ENCODE peak calls at places on chromosomes 7 and 10, in ten cellular contexts. Q, H, E, G, M, P, D, X, U and I are unnamed samples.

GRCh38 chr10:109881481-109881880 is 41.8 kb downstream of the XPNPEP1 start:
- DNase-seq in Q (no peak), H (no peak), E (no peak), G (no peak), M (no peak), P (no peak), D (no peak), X (no peak), U (no peak), I (no peak)

GRCh38 chr7:73674468-73675124 is 7.0 kb downstream of the VPS37D start:
- DNase-seq in Q (no peak), H (no peak), E (no peak), G (no peak), M (no peak), P (no peak), D (no peak), X (no peak), U (no peak), I (no peak)

GRCh38 chr10:77390481-77390891 is 247.1 kb downstream of the KCNMA1 start:
- DNase-seq in Q (no peak), H (no peak), E (no peak), G (no peak), M (no peak), P (peak; percentile 51), D (no peak), X (peak; percentile 68), U (no peak), I (no peak)

GRCh38 chr7:135747366-135747765 is 1.2 kb downstream of the FAM180A start:
- DNase-seq in Q (no peak), H (no peak), E (no peak), G (no peak), M (no peak), P (peak; percentile 59), D (no peak), X (no peak), U (no peak), I (no peak)

GRCh38 chr10:118101501-118101900 is 54.8 kb upstream of the RAB11FIP2 start:
- DNase-seq in Q (no peak), H (no peak), E (no peak), G (no peak), M (no peak), P (peak; percentile 78), D (no peak), X (no peak), U (no peak), I (no peak)

GRCh38 chr7:136293272-136293671 is 316.1 kb upstream of the MTPN start:
- DNase-seq in Q (peak; percentile 16), H (no peak), E (no peak), G (no peak), M (no peak), P (no peak), D (no peak), X (no peak), U (peak; percentile 85), I (no peak)

GRCh38 chr7:21911341-21911875 is 34.3 kb downstream of the CDCA7L start:
- DNase-seq in Q (no peak), H (no peak), E (no peak), G (no peak), M (no peak), P (peak; percentile 88), D (no peak), X (no peak), U (no peak), I (no peak)

GRCh38 chr10:71621783-71622526 is 97.6 kb downstream of the C10orf105 start:
- DNase-seq in Q (no peak), H (no peak), E (peak; percentile 27), G (no peak), M (peak; percentile 66), P (peak; percentile 71), D (no peak), X (peak; percentile 37), U (peak; percentile 77), I (peak; percentile 70)

GRCh38 chr10:74925716-74926115 is 99.3 kb downstream of the KAT6B start:
- DNase-seq in Q (no peak), H (no peak), E (no peak), G (no peak), M (no peak), P (no peak), D (no peak), X (peak; percentile 34), U (no peak), I (no peak)

GRCh38 chr10:74926791-74927585 is 100.6 kb downstream of the KAT6B start:
- DNase-seq in Q (no peak), H (no peak), E (peak; percentile 79), G (no peak), M (no peak), P (no peak), D (no peak), X (no peak), U (no peak), I (no peak)

GRCh38 chr10:74929197-74929596 is 102.8 kb downstream of the KAT6B start:
- DNase-seq in Q (no peak), H (no peak), E (no peak), G (no peak), M (no peak), P (peak; percentile 63), D (no peak), X (no peak), U (no peak), I (no peak)

GRCh38 chr10:74928742-74929191 is 102.4 kb downstream of the KAT6B start:
- DNase-seq in Q (no peak), H (no peak), E (no peak), G (no peak), M (no peak), P (peak; percentile 62), D (no peak), X (no peak), U (no peak), I (no peak)

DNA sequence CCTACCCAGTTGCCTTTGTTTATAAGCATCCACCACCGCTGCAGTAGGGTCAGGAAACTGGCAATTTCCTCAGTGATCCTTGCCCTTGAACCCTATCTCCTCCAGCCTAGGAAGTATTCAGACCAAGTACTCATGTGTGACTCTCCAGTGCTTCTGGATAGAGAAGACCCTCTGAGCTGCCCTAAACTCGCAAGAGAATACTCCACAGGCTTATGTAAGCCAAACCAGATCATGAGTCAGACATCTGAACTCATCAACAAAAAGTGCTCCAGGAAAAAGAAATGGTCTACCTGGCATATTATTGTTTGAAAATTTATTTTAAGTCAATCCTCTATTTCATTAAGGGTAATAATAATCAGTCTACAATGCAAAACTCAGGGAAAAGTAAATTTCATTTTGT is 101.3 kb downstream of the KAT6B start:
- DNase-seq in Q (no peak), H (no peak), E (no peak), G (no peak), M (no peak), P (peak; percentile 57), D (no peak), X (no peak), U (no peak), I (no peak)
- H3K4me1 ChIP-seq in Q (no peaks in the 10 kb centered on the region), H (peaks cover 63% of the 10 kb centered on the region), E (peaks cover 27% of the 10 kb centered on the region), G (peaks cover 19% of the 10 kb centered on the region), M (peaks cover 65% of the 10 kb centered on the region), P (peaks cover 62% of the 10 kb centered on the region), D (peaks cover 16% of the 10 kb centered on the region), X (peaks cover 89% of the 10 kb centered on the region), U (no peaks in the 10 kb centered on the region), I (peaks cover 20% of the 10 kb centered on the region)

GRCh38 chr7:28955356-28955722 is 2.8 kb downstream of the TRIL start:
- DNase-seq in Q (no peak), H (no peak), E (no peak), G (no peak), M (no peak), P (no peak), D (no peak), X (no peak), U (no peak), I (no peak)
- H3K4me3 ChIP-seq in Q (no peak overlapping the region), H (no peak overlapping the region), E (no peak overlapping the region), G (no peak overlapping the region), M (no peak overlapping the region), P (no peak overlapping the region), D (no peak overlapping the region), X (no peak overlapping the region), U (no peak overlapping the region), I (peak overlapping the region; percentile 65)

GRCh38 chr7:57367171-57367570 is 82.8 kb upstream of the ZNF716 start:
- DNase-seq in Q (no peak), H (no peak), E (no peak), G (no peak), M (no peak), P (no peak), D (no peak), X (no peak), U (no peak), I (no peak)

GRCh38 chr7:57375783-57376182 is 74.2 kb upstream of the ZNF716 start:
- DNase-seq in Q (no peak), H (no peak), E (no peak), G (no peak), M (no peak), P (no peak), D (no peak), X (peak; percentile 42), U (no peak), I (no peak)

GRCh38 chr7:57370066-57370738 is 79.8 kb upstream of the ZNF716 start:
- DNase-seq in Q (no peak), H (no peak), E (no peak), G (no peak), M (no peak), P (no peak), D (no peak), X (no peak), U (no peak), I (no peak)

GRCh38 chr7:57364933-57365710 is 84.9 kb upstream of the ZNF716 start:
- DNase-seq in Q (no peak), H (no peak), E (no peak), G (no peak), M (no peak), P (no peak), D (no peak), X (no peak), U (no peak), I (no peak)

DNA sequence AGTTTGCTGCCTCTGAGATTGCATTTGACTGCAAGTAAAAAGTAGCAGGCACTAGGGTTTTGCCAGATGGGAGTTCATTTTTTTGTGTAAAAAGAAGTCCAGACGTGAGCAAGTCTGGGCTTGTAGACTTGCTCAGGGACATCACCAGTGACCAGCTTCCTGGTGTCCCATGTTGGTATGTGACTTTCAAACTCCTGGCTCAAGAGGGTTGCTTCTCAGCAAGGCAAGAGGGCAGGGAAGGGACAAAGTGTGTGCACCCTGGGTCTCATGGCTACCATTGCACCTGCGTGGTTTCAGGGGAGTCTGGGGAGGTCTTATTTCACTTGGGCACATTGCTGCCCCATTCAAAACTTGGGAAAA is 79.3 kb upstream of the ZNF716 start:
- DNase-seq in Q (no peak), H (no peak), E (no peak), G (no peak), M (no peak), P (no peak), D (no peak), X (no peak), U (no peak), I (no peak)
- H3K4me1 ChIP-seq in Q (no peaks in the 10 kb centered on the region), H (no peaks in the 10 kb centered on the region), E (no peaks in the 10 kb centered on the region), G (no peaks in the 10 kb centered on the region), M (no peaks in the 10 kb centered on the region), P (no peaks in the 10 kb centered on the region), D (no peaks in the 10 kb centered on the region), X (no peaks in the 10 kb centered on the region), U (no peaks in the 10 kb centered on the region), I (no peaks in the 10 kb centered on the region)

DNA sequence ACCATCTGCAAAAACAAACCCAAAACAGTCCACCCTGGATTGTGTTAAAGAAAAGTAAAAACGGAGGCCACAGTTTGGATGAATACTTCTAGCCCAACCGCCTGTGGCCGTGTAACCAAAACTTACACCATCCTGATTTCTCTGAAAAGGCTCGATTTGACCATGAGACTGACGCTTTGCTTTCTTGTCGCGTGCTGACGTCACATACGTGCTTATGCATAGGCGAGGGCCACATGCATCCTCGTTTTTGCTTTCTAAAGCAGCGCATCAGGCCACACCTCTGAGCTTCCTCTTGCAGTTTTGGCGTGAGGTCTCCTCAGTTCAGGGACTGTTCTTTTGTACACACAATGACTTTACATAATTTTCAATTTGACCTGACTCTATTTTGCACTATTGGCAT is 526.6 kb downstream of the GLRX3 start:
- DNase-seq in Q (no peak), H (no peak), E (no peak), G (no peak), M (no peak), P (no peak), D (no peak), X (no peak), U (no peak), I (no peak)
- H3K4me3 ChIP-seq in Q (no peak overlapping the region), H (no peak overlapping the region), E (no peak overlapping the region), G (no peak overlapping the region), M (no peak overlapping the region), P (no peak overlapping the region), D (no peak overlapping the region), X (no peak overlapping the region), U (no peak overlapping the region), I (no peak overlapping the region)